ENCODE peak calls at places on chromosomes 7 and 10, in four cellular contexts. X is stimulated activated CD8-positive, alpha-beta memory T cell treated with anti-CD3 and anti-CD28 coated beads, Interleukin-15, amount 100 ng/mL, for 4 hours; F is tibial artery; Z is right lobe of liver. Q is an unnamed sample.

GRCh38 chr7:101792051-101792651 is 25.3 kb upstream of the CUX1 start:
- DNase-seq in X (no peak), F (peak; percentile 59), Z (peak; percentile 30), Q (no peak)

GRCh38 chr7:65722361-65722792 is 150.5 kb upstream of the VKORC1L1 start:
- DNase-seq in X (peak; percentile 8), F (no peak), Z (peak; percentile 44), Q (no peak)

GRCh38 chr10:117264776-117265175 is 23.9 kb downstream of the SLC18A2 start:
- DNase-seq in X (no peak), F (no peak), Z (no peak), Q (no peak)

GRCh38 chr7:30788640-30789333 is 17.6 kb downstream of the MINDY4 start:
- DNase-seq in X (no peak), F (no peak), Z (no peak), Q (no peak)

GRCh38 chr7:91079491-91079890 is 184.7 kb upstream of the FZD1 start:
- DNase-seq in X (no peak), F (no peak), Z (no peak), Q (no peak)

GRCh38 chr10:122786269-122786668 is 59.4 kb downstream of the CUZD1 start:
- DNase-seq in X (no peak), F (no peak), Z (no peak), Q (no peak)

GRCh38 chr7:115634633-115635032 is 395.9 kb downstream of the TFEC start:
- DNase-seq in X (no peak), F (no peak), Z (no peak), Q (no peak)

GRCh38 chr7:122632238-122632637 is 66.7 kb downstream of the RNF133 start:
- DNase-seq in X (no peak), F (no peak), Z (no peak), Q (no peak)

GRCh38 chr10:77090381-77091356 is 546.9 kb downstream of the KCNMA1 start:
- DNase-seq in X (no peak), F (no peak), Z (no peak), Q (no peak)

GRCh38 chr7:106152313-106152665 is 40.2 kb upstream of the SYPL1 start:
- DNase-seq in X (no peak), F (no peak), Z (no peak), Q (no peak)

GRCh38 chr7:20310963-20311742 is 19.5 kb upstream of the ITGB8 start:
- DNase-seq in X (no peak), F (no peak), Z (no peak), Q (no peak)

GRCh38 chr7:44290250-44290616 is 35.2 kb downstream of the CAMK2B start:
- DNase-seq in X (no peak), F (peak; percentile 5), Z (peak; percentile 8), Q (no peak)

GRCh38 chr7:12731214-12731656 is 43.8 kb downstream of the ARL4A start:
- DNase-seq in X (no peak), F (no peak), Z (no peak), Q (no peak)

GRCh38 chr7:37028909-37029440 is 304.7 kb upstream of the AOAH start:
- DNase-seq in X (no peak), F (no peak), Z (no peak), Q (no peak)

GRCh38 chr7:55059006-55059405 is 40.2 kb downstream of the EGFR start:
- DNase-seq in X (no peak), F (no peak), Z (no peak), Q (no peak)

GRCh38 chr7:28466341-28466740 is 54.0 kb downstream of the CREB5 start:
- DNase-seq in X (no peak), F (no peak), Z (no peak), Q (no peak)

GRCh38 chr7:150307904-150308303 is 15.3 kb upstream of the LRRC61 start:
- DNase-seq in X (no peak), F (no peak), Z (no peak), Q (no peak)

GRCh38 chr10:64346391-64346790 is 825.2 kb downstream of the REEP3 start:
- DNase-seq in X (no peak), F (no peak), Z (no peak), Q (no peak)

GRCh38 chr7:19108985-19109946 is 8.2 kb downstream of the TWIST1 start:
- DNase-seq in X (no peak), F (no peak), Z (no peak), Q (no peak)

GRCh38 chr10:91127341-91128082 is 93.0 kb upstream of the PCGF5 start:
- DNase-seq in X (no peak), F (no peak), Z (no peak), Q (no peak)

GRCh38 chr10:126270116-126270515 is 118.2 kb downstream of the ADAM12 start:
- DNase-seq in X (no peak), F (no peak), Z (no peak), Q (no peak)

GRCh38 chr7:51446785-51447184 is 130.2 kb upstream of the COBL start:
- DNase-seq in X (no peak), F (no peak), Z (no peak), Q (no peak)

GRCh38 chr10:5343561-5343960 is 21.2 kb upstream of the UCN3 start:
- DNase-seq in X (no peak), F (no peak), Z (no peak), Q (no peak)

GRCh38 chr10:48750991-48751390 is 66.3 kb downstream of the WDFY4 start:
- DNase-seq in X (no peak), F (no peak), Z (no peak), Q (no peak)

GRCh38 chr7:51665045-51665785 is 348.6 kb upstream of the COBL start:
- DNase-seq in X (no peak), F (no peak), Z (no peak), Q (no peak)

GRCh38 chr7:13336227-13336626 is 648.8 kb downstream of the ARL4A start:
- DNase-seq in X (no peak), F (no peak), Z (no peak), Q (no peak)

GRCh38 chr10:19817251-19818046 is 1.2 kb downstream of the PLXDC2 start:
- DNase-seq in X (no peak), F (peak; percentile 54), Z (peak; percentile 46), Q (no peak)

GRCh38 chr10:100508691-100509150 is 10.9 kb downstream of the SEC31B start:
- DNase-seq in X (no peak), F (no peak), Z (no peak), Q (no peak)

GRCh38 chr10:132878730-132879407 is 63.5 kb downstream of the CFAP46 start:
- DNase-seq in X (no peak), F (no peak), Z (no peak), Q (no peak)

GRCh38 chr10:125084191-125085186 is 75.9 kb downstream of the CTBP2 start:
- DNase-seq in X (no peak), F (peak; percentile 69), Z (peak; percentile 78), Q (no peak)

GRCh38 chr10:118447478-118447877 is 105.4 kb upstream of the FAM204A start:
- DNase-seq in X (no peak), F (peak; percentile 71), Z (peak; percentile 26), Q (no peak)

GRCh38 chr10:12954866-12955265 is 46.6 kb downstream of the CCDC3 start:
- DNase-seq in X (no peak), F (no peak), Z (no peak), Q (no peak)

Q was measured in esophagus squamous epithelium.